ENCODE peak calls at places on chromosome 18, in nine cellular contexts. O is activated gamma-delta T cell treated with anti-CD3 and anti-CD28 coated beads, Interleukin-2, amount 50 U/mL, for 16 hours; Q is COR-L47; F is substantia nigra; U is NCI-H1436; H is stimulated activated CD4-positive, alpha-beta T cell treated with anti-CD3 and anti-CD28 coated beads, TNF-alpha, amount 100 ng/mL, for 4 hours; Y is heart left ventricle; A is foreskin keratinocyte; M is mesendoderm. N is an unnamed sample.

GRCh38 chr18:76256897-76257500 is 238.0 kb downstream of the ZNF516 start:
- DNase-seq in A (no peak), Y (no peak), Q (peak), M (peak), U (peak), O (no peak), F (no peak), H (no peak), N (peak)

GRCh38 chr18:24560511-24560981 is 100.1 kb downstream of the HRH4 start:
- DNase-seq in A (peak), U (no peak), O (no peak), M (peak), Y (no peak), Q (no peak), F (no peak), H (no peak), N (peak)

GRCh38 chr18:55486936-55487335 is 101.1 kb downstream of the TCF4 start:
- DNase-seq in F (no peak), M (no peak), U (no peak), A (no peak), H (no peak), O (no peak), Y (no peak), Q (no peak), N (no peak)

GRCh38 chr18:13813271-13813849 is 10.6 kb upstream of the MC5R start:
- DNase-seq in Y (peak), F (peak), H (peak), M (peak), Q (peak), O (peak), U (peak), A (no peak), N (peak)

GRCh38 chr18:23134780-23135678 is at the start of gene CABLES1:
- DNase-seq in Q (peak), Y (peak), H (no peak), O (no peak), U (peak), F (peak), A (no peak), M (peak), N (no peak)

GRCh38 chr18:75132068-75132467 is 76.9 kb downstream of the PTGR3 start:
- DNase-seq in A (no peak), O (no peak), F (no peak), Y (no peak), Q (no peak), M (no peak), H (no peak), U (no peak), N (no peak)

GRCh38 chr18:24868760-24869237 is 408.4 kb downstream of the HRH4 start:
- DNase-seq in Y (no peak), H (no peak), F (no peak), Q (no peak), U (no peak), O (no peak), A (no peak), M (peak), N (no peak)

GRCh38 chr18:3538456-3538855 is 88.5 kb downstream of the TGIF1 start:
- DNase-seq in U (no peak), Q (no peak), Y (no peak), F (no peak), H (no peak), A (no peak), O (no peak), M (no peak), N (no peak)

GRCh38 chr18:12946549-12947354 is 1.1 kb upstream of the SEH1L start:
- DNase-seq in H (no peak), A (peak), U (no peak), M (peak), Q (peak), O (no peak), F (no peak), Y (peak), N (peak)

GRCh38 chr18:24270937-24271380 is 126.7 kb downstream of the OSBPL1A start:
- DNase-seq in M (peak), A (peak), F (no peak), U (no peak), H (no peak), Y (no peak), O (no peak), Q (no peak), N (peak)

GRCh38 chr18:43578636-43579203 is 301.4 kb upstream of the SYT4 start:
- DNase-seq in Y (no peak), F (no peak), M (peak), A (no peak), Q (peak), U (peak), O (no peak), H (no peak), N (no peak)

GRCh38 chr18:3453540-3454364 is 3.8 kb downstream of the TGIF1 start:
- DNase-seq in O (no peak), Y (peak), M (peak), Q (no peak), U (no peak), F (no peak), H (no peak), A (peak), N (no peak)

GRCh38 chr18:44744206-44745180 is 63.8 kb downstream of the SETBP1 start:
- DNase-seq in Q (no peak), M (peak), Y (peak), A (no peak), O (no peak), H (no peak), F (peak), U (no peak), N (peak)

GRCh38 chr18:63216911-63217311 is 102.7 kb downstream of the BCL2 start:
- DNase-seq in A (no peak), F (no peak), M (no peak), Q (no peak), H (no peak), O (no peak), Y (no peak), U (no peak), N (no peak)

GRCh38 chr18:1273469-1273868 is 368.8 kb downstream of the ADCYAP1 start:
- DNase-seq in H (no peak), U (no peak), Y (no peak), M (no peak), F (no peak), Q (no peak), A (no peak), O (no peak), N (no peak)

GRCh38 chr18:57518533-57518932 is 68.0 kb downstream of the FECH start:
- DNase-seq in U (no peak), F (no peak), O (no peak), Y (no peak), M (no peak), A (no peak), H (no peak), Q (no peak), N (no peak)

N was measured in putamen.